ENCODE peak calls at places on chromosomes 1 and 21, in seven cellular contexts. H is heart left ventricle, W is suprapubic skin, R is AG09319, M is mammary epithelial cell, O is fibroblast of mammary gland, G is BE2C. J is an unnamed sample.

GRCh38 chr1:19452221-19452663 is 33.1 kb downstream of the CAPZB start:
- DNase-seq in H (no peak), O (peak), G (no peak), R (no peak), W (peak), M (no peak), J (no peak)

GRCh38 chr1:232805269-232806070 is at the start of gene MAP10:
- DNase-seq in H (peak), M (peak), G (peak), W (peak), R (no peak), O (peak), J (peak)

GRCh38 chr1:66033781-66034180 is 241.1 kb downstream of the PDE4B start:
- DNase-seq in H (no peak), W (no peak), M (peak), O (no peak), G (no peak), R (no peak), J (no peak)

GRCh38 chr21:32190491-32191144 is 88.2 kb downstream of the MIS18A start:
- DNase-seq in O (no peak), H (no peak), R (no peak), W (peak), M (no peak), G (no peak), J (no peak)

GRCh38 chr1:45589861-45590260 is 6.0 kb downstream of the NASP start:
- DNase-seq in M (no peak), O (no peak), G (no peak), R (no peak), W (no peak), H (no peak), J (no peak)

GRCh38 chr1:12049625-12050024 is 13.5 kb upstream of the TNFRSF8 start:
- DNase-seq in H (no peak), W (no peak), G (no peak), M (no peak), R (no peak), O (no peak), J (no peak)

GRCh38 chr1:155175281-155175926 is 1.8 kb downstream of the TRIM46 start:
- DNase-seq in G (peak), O (no peak), W (peak), H (no peak), R (no peak), M (no peak), J (peak)

GRCh38 chr1:245742891-245743290 is 588.1 kb downstream of the KIF26B start:
- DNase-seq in M (no peak), H (no peak), R (no peak), G (no peak), W (no peak), O (peak), J (no peak)

GRCh38 chr1:207024202-207025143 is 8.1 kb downstream of the C1orf116 start:
- DNase-seq in G (no peak), M (no peak), W (no peak), O (no peak), H (no peak), R (no peak), J (no peak)

GRCh38 chr1:206001476-206001888 is 1.7 kb downstream of the RAB7B start:
- DNase-seq in G (no peak), O (peak), W (peak), H (no peak), R (peak), M (peak), J (no peak)
- TF ChIP-seq CTCF in G (no peak), O (peak), W (no peak), H (no peak), R (no peak), M (peak), J (no peak)

GRCh38 chr1:31155216-31155806 is 84.4 kb downstream of the NKAIN1 start:
- DNase-seq in M (peak), R (no peak), W (peak), H (peak), O (peak), G (peak), J (peak)
- TF ChIP-seq CTCF in M (peak), R (peak), W (peak), H (no peak), O (no peak), G (peak), J (peak)

DNA sequence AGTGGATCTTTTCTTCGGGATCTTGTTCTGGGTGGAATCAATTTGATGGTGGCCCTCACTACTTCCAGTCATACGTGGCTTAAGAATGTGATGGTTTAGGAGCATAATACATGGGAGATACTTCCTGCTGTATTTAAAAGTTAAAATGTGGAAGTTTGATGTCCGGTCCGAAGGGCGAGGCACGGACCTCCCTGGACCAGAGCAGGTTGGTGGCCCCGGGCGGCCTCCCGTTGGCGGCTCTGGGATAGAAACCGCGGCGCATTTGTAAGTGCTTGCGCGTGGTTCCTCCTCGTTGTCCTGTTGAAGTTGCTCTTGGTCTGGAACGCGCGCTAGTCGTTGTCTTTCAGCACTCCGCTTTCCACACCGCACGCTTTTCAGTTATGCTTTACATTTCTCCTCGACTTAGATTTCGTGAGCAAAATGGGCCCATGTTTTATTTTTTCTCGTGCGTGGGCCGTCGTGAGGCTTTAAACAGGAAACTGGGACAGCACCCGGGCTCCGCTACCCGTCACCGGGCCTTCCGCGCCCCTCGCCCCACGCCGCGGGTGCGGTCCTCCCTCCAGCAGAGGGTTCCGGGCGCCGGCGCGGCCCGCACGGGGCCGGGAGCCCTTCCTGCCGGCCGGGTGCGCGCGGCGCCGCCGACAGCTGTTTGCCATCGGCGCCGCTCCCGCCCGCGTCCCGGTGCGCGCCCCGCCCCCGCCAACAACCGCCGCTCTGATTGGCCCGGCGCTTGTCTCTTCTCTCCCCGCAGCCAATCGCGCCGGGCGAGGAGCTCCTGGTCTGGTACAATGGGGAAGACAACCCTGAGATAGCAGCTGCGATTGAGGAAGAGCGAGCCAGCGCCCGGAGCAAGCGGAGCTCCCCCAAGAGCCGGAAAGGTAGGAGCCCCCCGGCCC is 48.9 kb downstream of the PRDM2 start:
- DNase-seq in R (peak), M (peak), W (peak), H (peak), O (peak), G (peak), J (peak)
- TF ChIP-seq CTCF in R (peak), M (peak), W (no peak), H (no peak), O (no peak), G (no peak), J (peak)

GRCh38 chr1:52970149-52970548 is 43.1 kb downstream of the SCP2 start:
- DNase-seq in R (peak), H (no peak), G (no peak), M (no peak), W (no peak), O (peak), J (no peak)
- TF ChIP-seq CTCF in R (peak), H (no peak), G (peak), M (no peak), W (no peak), O (peak), J (peak)

DNA sequence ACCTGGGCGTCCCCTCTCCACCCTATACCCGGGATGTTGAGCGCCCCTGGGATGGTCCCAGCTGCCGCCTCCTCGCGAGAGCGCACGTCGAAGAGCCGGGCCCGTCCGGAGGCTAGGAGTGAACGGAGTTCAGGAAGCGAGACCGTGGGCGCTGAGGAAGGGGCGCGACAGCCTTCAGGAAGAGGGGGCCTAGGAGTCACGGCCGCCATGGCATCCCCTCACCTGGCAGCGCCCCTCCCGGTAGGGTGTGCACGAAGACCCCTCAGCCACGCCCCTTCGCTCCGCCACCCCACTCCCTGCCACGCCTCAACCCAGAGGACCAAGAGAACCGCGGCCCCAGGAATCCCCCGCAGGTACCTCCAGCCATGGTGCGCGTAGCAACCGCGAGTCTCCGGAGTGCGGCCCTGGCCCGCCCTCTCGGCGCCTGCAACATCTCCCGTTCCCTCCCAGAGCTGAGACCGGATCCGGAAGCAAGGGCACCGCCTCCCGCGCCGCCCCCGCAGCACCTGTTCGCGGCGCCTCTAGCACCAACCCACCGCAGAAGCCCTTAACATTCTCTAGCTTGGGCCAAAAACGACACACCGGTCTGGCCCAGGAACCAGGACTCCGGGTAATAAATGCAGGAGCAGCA is at the start of gene TSTD1:
- DNase-seq in G (no peak), O (no peak), M (peak), H (peak), W (no peak), R (no peak), J (peak)
- TF ChIP-seq CTCF in G (no peak), O (no peak), M (no peak), H (no peak), W (no peak), R (no peak), J (no peak)

GRCh38 chr21:27480841-27481261 is 514.0 kb upstream of the ADAMTS5 start:
- DNase-seq in H (no peak), O (peak), W (no peak), G (no peak), R (peak), M (peak), J (no peak)

GRCh38 chr21:27475363-27475955 is 508.6 kb upstream of the ADAMTS5 start:
- DNase-seq in W (no peak), R (no peak), M (no peak), G (no peak), O (peak), H (no peak), J (no peak)

GRCh38 chr21:27477321-27477720 is 510.4 kb upstream of the ADAMTS5 start:
- DNase-seq in G (no peak), R (peak), H (no peak), M (no peak), O (peak), W (no peak), J (no peak)

DNA sequence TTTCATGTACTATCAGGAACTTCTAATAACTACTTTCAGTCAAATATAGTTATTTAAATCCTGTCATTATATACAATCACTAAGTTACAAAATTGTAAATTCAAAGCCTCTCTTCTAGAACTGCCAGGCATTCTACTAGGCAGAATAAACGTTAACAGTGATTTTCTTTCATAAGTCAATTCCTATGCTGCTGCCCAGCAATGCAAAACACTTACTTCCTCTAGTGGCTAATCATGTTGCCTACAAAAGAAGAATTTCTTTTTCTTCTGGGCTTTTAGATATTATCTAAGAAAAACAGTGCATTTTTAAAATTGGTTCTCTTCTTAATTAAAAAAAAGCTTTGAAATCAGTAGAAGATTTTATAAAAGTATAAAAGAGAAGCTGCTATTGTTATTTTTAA is 509.8 kb upstream of the ADAMTS5 start:
- DNase-seq in G (no peak), O (peak), R (peak), M (no peak), H (no peak), W (no peak), J (no peak)
- TF ChIP-seq CTCF in G (peak), O (peak), R (peak), M (peak), H (peak), W (peak), J (no peak)

GRCh38 chr1:113405573-113405972 is 15.3 kb downstream of the MAGI3 start:
- DNase-seq in W (no peak), O (no peak), R (no peak), M (no peak), H (no peak), G (no peak), J (no peak)
- TF ChIP-seq CTCF in W (no peak), O (no peak), R (no peak), M (no peak), H (no peak), G (peak), J (no peak)